ENCODE peak calls at places on chromosome 15, in seven cellular contexts. Y is thoracic aorta, V is SK-N-SH, N is fibroblast of lung, Q is heart right ventricle, G is body of pancreas, D is GM12864. H is an unnamed sample.

GRCh38 chr15:89912145-89912673 is 543 bp downstream of the ARPIN start:
- DNase-seq in N (peak; percentile 20), V (peak; percentile 76), Y (no peak), Q (peak; percentile 37), D (no peak), G (peak; percentile 63), H (peak; percentile 18)

GRCh38 chr15:40067921-40068624 is 29.1 kb upstream of the SRP14 start:
- DNase-seq in D (no peak), N (no peak), Y (no peak), G (no peak), Q (no peak), V (no peak), H (peak; percentile 39)

GRCh38 chr15:83571820-83572707 is 81.9 kb upstream of the ADAMTSL3 start:
- DNase-seq in Q (no peak), D (no peak), N (peak; percentile 6), G (no peak), Y (no peak), V (peak; percentile 32), H (peak; percentile 52)

GRCh38 chr15:94282269-94283250 is 51.2 kb downstream of the MCTP2 start:
- DNase-seq in V (no peak), N (peak; percentile 34), Y (no peak), Q (no peak), G (no peak), D (no peak), H (no peak)

GRCh38 chr15:45535486-45536042 is 13.0 kb upstream of the SLC30A4 start:
- DNase-seq in D (no peak), N (no peak), V (no peak), Y (no peak), Q (no peak), G (no peak), H (no peak)

GRCh38 chr15:96058103-96058851 is 272.2 kb upstream of the NR2F2 start:
- DNase-seq in Y (no peak), N (no peak), V (no peak), D (peak; percentile 22), G (no peak), Q (no peak), H (peak; percentile 17)

GRCh38 chr15:29043731-29044485 is 158.1 kb downstream of the APBA2 start:
- DNase-seq in Y (no peak), D (no peak), G (no peak), Q (no peak), V (peak; percentile 46), N (peak; percentile 93), H (peak; percentile 35)

GRCh38 chr15:45648521-45649200 is 13.8 kb downstream of the SQOR start:
- DNase-seq in Y (no peak), D (no peak), V (no peak), Q (no peak), G (peak; percentile 57), N (peak; percentile 76), H (peak; percentile 54)

GRCh38 chr15:71093089-71094024 is 21.9 kb upstream of the THSD4 start:
- DNase-seq in G (peak; percentile 21), N (peak; percentile 92), Y (no peak), Q (no peak), D (no peak), V (no peak), H (peak; percentile 34)

GRCh38 chr15:67000896-67001295 is 64.5 kb upstream of the SMAD3 start:
- DNase-seq in N (no peak), D (no peak), Q (no peak), Y (no peak), G (no peak), V (no peak), H (no peak)

GRCh38 chr15:36965561-36966342 is 134.6 kb downstream of the MEIS2 start:
- DNase-seq in G (no peak), D (no peak), V (no peak), Y (no peak), Q (no peak), N (peak; percentile 70), H (no peak)

GRCh38 chr15:40282870-40283614 is at the start of gene ANKRD63:
- DNase-seq in G (no peak), D (no peak), N (no peak), Y (no peak), Q (no peak), V (peak; percentile 81), H (no peak)

GRCh38 chr15:66982250-66982649 is 83.2 kb upstream of the SMAD3 start:
- DNase-seq in N (no peak), Q (no peak), V (no peak), G (no peak), Y (no peak), D (no peak), H (no peak)

GRCh38 chr15:87977907-87978306 is 278.6 kb downstream of the NTRK3 start:
- DNase-seq in N (no peak), V (no peak), Q (no peak), D (no peak), G (no peak), Y (no peak), H (no peak)

GRCh38 chr15:31523027-31523654 is 196.5 kb downstream of the KLF13 start:
- DNase-seq in Y (no peak), Q (no peak), V (no peak), N (no peak), G (no peak), D (no peak), H (no peak)

GRCh38 chr15:77817434-77817833 is 184.7 kb upstream of the LINGO1 start:
- DNase-seq in V (no peak), D (no peak), Q (no peak), G (no peak), Y (no peak), N (no peak), H (no peak)

GRCh38 chr15:77028451-77029165 is 33.7 kb downstream of the PSTPIP1 start:
- DNase-seq in D (no peak), V (peak; percentile 20), Y (no peak), Q (no peak), G (peak; percentile 15), N (no peak), H (no peak)

GRCh38 chr15:48703544-48703943 is 58.0 kb upstream of the FBN1 start:
- DNase-seq in N (peak; percentile 85), G (no peak), D (no peak), V (no peak), Q (no peak), Y (no peak), H (peak; percentile 18)

GRCh38 chr15:61613729-61614128 is 384.6 kb upstream of the RORA start:
- DNase-seq in N (peak; percentile 0), V (no peak), D (no peak), Q (no peak), G (no peak), Y (no peak), H (peak; percentile 2)

DNA sequence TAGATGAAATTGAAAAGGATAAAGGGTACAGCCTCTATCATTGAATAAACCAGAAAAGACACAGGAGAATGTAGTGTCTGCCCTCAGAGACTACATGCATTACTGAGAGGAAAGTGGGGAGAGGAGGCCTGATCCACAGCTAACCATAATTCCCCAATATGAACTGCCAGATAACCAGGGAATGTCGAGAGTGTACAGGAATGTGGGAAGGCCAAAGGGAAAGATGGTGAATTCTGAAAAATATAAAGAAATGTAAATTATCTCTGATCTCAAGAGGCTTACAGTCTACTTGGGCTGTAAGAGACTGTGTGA is 22.3 kb downstream of the MYO1E start:
- DNase-seq in Q (no peak), D (no peak), Y (no peak), G (no peak), N (no peak), V (no peak), H (no peak)
- H3K4me3 ChIP-seq in Q (no peak overlapping the region), D (peak overlapping the region; percentile 20), Y (peak overlapping the region; percentile 21), G (no peak overlapping the region), N (no peak overlapping the region), V (no peak overlapping the region), H (no peak overlapping the region)

DNA sequence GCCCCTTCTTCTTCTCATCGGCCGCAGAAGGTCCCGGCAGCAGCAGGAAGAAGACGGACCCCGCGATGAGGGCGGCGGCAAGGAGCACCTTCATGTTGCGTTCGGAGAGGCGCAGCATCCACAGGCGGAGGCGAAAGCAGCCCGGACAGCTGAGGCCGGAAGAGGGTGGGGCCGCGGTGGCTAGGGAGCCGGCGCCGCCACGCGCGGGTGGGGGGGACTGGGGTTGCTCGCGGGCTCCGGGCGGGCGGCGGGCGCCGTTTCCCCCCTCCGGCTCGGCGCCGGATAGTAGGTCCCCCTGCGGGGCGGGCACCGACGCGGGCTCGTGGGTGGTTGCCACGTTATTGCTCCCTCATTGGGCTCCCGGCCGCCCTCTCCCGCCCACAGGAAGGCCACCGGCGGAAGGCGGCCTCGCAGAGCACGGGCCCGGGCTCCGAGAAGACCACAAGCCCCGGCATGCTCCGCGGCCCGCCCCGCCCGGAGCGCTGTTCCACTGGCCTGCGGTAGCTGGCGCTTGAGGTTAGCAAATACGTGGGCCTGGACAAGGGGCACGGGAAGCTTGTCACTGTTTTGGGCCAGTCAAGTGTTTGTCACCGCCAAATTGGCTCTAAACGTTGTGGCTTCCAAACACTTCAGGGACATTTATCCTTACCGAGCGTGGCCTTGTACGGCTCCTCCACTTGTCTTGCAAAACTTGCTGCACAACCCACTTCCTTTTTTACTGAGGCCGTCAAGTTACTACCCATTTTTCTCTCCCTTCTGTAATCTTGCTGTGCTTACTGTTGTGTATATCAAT is at the start of gene PPIB:
- DNase-seq in Q (peak; percentile 99), G (peak; percentile 98), N (peak; percentile 98), Y (peak; percentile 89), V (peak; percentile 98), D (peak; percentile 91), H (peak; percentile 97)
- TF ChIP-seq CTCF in Q (no peak), G (peak; percentile 54), N (peak; percentile 34), Y (peak; percentile 34), V (peak; percentile 54), D (peak; percentile 51), H (peak; percentile 41)

DNA sequence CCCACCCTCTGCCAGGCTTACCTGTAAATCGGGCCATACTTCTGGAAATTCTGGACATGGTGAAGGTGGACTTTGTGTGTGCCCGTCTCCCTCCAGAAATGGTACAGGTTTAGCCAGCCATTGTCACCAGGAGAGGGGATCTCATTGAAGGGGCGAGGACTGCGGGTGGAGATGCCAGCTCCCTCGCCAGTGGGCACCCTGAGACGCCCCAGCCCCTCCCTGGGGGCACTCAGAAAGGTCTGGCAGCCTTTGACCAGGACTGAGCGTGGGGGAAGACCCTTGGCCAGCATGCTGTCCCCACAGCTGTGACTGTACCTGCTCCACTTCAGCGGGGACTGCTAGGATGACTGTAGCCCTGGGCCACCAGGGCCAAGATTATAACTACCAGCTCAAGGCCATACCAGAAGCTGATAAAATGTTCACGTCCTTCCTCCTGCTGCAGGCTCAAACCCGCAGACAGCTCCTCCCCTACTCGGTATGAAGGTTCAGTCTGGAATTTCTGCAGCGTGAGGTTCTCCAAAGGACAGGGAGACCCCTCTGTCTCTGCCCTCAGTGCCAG is at the start of gene CYP11A1:
- DNase-seq in Q (no peak), Y (no peak), G (no peak), D (no peak), V (no peak), N (no peak), H (no peak)
- H3K4me3 ChIP-seq in Q (no peak within 1 kb of the TSS), Y (no peak within 1 kb of the TSS), G (no peak within 1 kb of the TSS), D (no peak within 1 kb of the TSS), V (no peak within 1 kb of the TSS), N (no peak within 1 kb of the TSS), H (no peak within 1 kb of the TSS)

DNA sequence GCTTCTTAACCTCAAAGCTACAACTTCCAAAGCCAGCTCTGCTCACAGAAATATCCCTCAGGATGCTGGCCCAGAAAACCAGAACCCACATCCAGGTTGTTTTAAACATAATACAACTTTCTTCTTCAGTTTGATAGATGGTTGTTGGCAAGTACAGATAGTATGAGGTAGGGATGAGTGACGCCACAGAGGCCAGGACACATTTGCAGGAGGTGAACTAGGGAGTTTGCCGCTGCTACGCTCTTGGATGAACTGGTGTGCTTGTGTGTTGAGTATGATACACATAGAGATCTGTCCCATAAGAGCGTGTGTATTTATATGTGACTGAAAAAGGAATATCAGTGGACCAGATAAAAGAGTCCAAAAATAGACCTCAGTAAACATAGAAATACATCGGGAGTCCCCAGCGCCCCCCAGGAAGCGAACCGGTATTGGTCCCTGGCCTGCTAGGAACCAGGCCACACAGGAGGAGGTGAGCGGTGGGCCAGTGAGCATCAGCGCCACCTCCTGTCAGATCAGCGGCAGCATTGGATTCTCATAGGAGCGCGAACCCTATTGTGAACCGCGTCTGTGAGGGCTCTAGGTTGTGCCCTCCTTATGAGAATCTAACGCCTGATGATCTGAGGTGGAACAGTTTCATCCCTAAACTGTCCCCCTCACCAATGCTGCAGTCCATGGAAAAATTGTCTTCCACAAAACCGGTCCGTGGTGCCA is 98.0 kb downstream of the LRRK1 start:
- DNase-seq in Q (no peak), D (no peak), G (no peak), N (no peak), V (no peak), Y (no peak), H (no peak)
- TF ChIP-seq CTCF in Q (no peak), D (peak; percentile 16), G (no peak), N (peak; percentile 10), V (peak; percentile 41), Y (no peak), H (peak; percentile 33)

H was measured in cardiac fibroblast.